ENCODE peak calls at places on chromosome 1, in five cellular contexts. One of them, this sample, is unnamed.
A peak's percentile ranks its signal among the peaks of the same experiment; 100 is the strongest.

GRCh38 chr1:66585002-66585401 is 51.0 kb downstream of the SGIP1 start:
- DNase-seq in LHCN-M2: no peak
- DNase-seq in type B pancreatic cell: no peak
- DNase-seq in stimulated activated CD4-positive, alpha-beta T cell treated with anti-CD3 and anti-CD28 coated beads, Interleukin-4, amount 100 ng/mL, for 48 hours: no peak
- DNase-seq in HAP-1: no peak
- DNase-seq in this sample: no peak

GRCh38 chr1:64516803-64517568 is 47.1 kb downstream of the CACHD1 start:
- DNase-seq in type B pancreatic cell: no peak
- DNase-seq in LHCN-M2: no peak
- DNase-seq in stimulated activated CD4-positive, alpha-beta T cell treated with anti-CD3 and anti-CD28 coated beads, Interleukin-4, amount 100 ng/mL, for 48 hours: no peak
- DNase-seq in HAP-1: no peak
- DNase-seq in this sample: no peak

GRCh38 chr1:145706282-145706681 is 886 bp downstream of the PDZK1 start:
- DNase-seq in LHCN-M2: peak; percentile 19
- DNase-seq in HAP-1: no peak
- DNase-seq in stimulated activated CD4-positive, alpha-beta T cell treated with anti-CD3 and anti-CD28 coated beads, Interleukin-4, amount 100 ng/mL, for 48 hours: no peak
- DNase-seq in type B pancreatic cell: no peak
- DNase-seq in this sample: no peak

GRCh38 chr1:39754026-39754569 is 15.4 kb downstream of the PPIE start:
- DNase-seq in HAP-1: no peak
- DNase-seq in LHCN-M2: peak; percentile 18
- DNase-seq in type B pancreatic cell: no peak
- DNase-seq in stimulated activated CD4-positive, alpha-beta T cell treated with anti-CD3 and anti-CD28 coated beads, Interleukin-4, amount 100 ng/mL, for 48 hours: no peak
- DNase-seq in this sample: no peak

GRCh38 chr1:22712502-22713271 is 2.0 kb downstream of the EPHB2 start:
- DNase-seq in HAP-1: no peak
- DNase-seq in stimulated activated CD4-positive, alpha-beta T cell treated with anti-CD3 and anti-CD28 coated beads, Interleukin-4, amount 100 ng/mL, for 48 hours: no peak
- DNase-seq in type B pancreatic cell: no peak
- DNase-seq in LHCN-M2: no peak
- DNase-seq in this sample: no peak

GRCh38 chr1:33078030-33078591 is 2.8 kb upstream of the AZIN2 start:
- DNase-seq in HAP-1: no peak
- DNase-seq in LHCN-M2: no peak
- DNase-seq in type B pancreatic cell: no peak
- DNase-seq in stimulated activated CD4-positive, alpha-beta T cell treated with anti-CD3 and anti-CD28 coated beads, Interleukin-4, amount 100 ng/mL, for 48 hours: no peak
- DNase-seq in this sample: no peak

GRCh38 chr1:204202481-204202880 is 6.2 kb upstream of the KISS1 start:
- DNase-seq in type B pancreatic cell: no peak
- DNase-seq in HAP-1: no peak
- DNase-seq in stimulated activated CD4-positive, alpha-beta T cell treated with anti-CD3 and anti-CD28 coated beads, Interleukin-4, amount 100 ng/mL, for 48 hours: no peak
- DNase-seq in LHCN-M2: no peak
- DNase-seq in this sample: no peak

GRCh38 chr1:184150776-184151531 is 99.4 kb downstream of the TSEN15 start:
- DNase-seq in HAP-1: no peak
- DNase-seq in stimulated activated CD4-positive, alpha-beta T cell treated with anti-CD3 and anti-CD28 coated beads, Interleukin-4, amount 100 ng/mL, for 48 hours: no peak
- DNase-seq in LHCN-M2: no peak
- DNase-seq in type B pancreatic cell: no peak
- DNase-seq in this sample: no peak

GRCh38 chr1:175725684-175726083 is 17.7 kb downstream of the TNR start:
- DNase-seq in stimulated activated CD4-positive, alpha-beta T cell treated with anti-CD3 and anti-CD28 coated beads, Interleukin-4, amount 100 ng/mL, for 48 hours: no peak
- DNase-seq in type B pancreatic cell: no peak
- DNase-seq in LHCN-M2: no peak
- DNase-seq in HAP-1: peak; percentile 61
- DNase-seq in this sample: no peak

GRCh38 chr1:95994643-95995042 is 726.9 kb upstream of the PTBP2 start:
- DNase-seq in stimulated activated CD4-positive, alpha-beta T cell treated with anti-CD3 and anti-CD28 coated beads, Interleukin-4, amount 100 ng/mL, for 48 hours: no peak
- DNase-seq in LHCN-M2: no peak
- DNase-seq in type B pancreatic cell: no peak
- DNase-seq in HAP-1: no peak
- DNase-seq in this sample: no peak

GRCh38 chr1:203465943-203466342 is 9.7 kb upstream of the PRELP start:
- DNase-seq in HAP-1: peak; percentile 62
- DNase-seq in LHCN-M2: no peak
- DNase-seq in stimulated activated CD4-positive, alpha-beta T cell treated with anti-CD3 and anti-CD28 coated beads, Interleukin-4, amount 100 ng/mL, for 48 hours: no peak
- DNase-seq in type B pancreatic cell: no peak
- DNase-seq in this sample: no peak

GRCh38 chr1:86419277-86419903 is 4.6 kb upstream of the CLCA2 start:
- DNase-seq in stimulated activated CD4-positive, alpha-beta T cell treated with anti-CD3 and anti-CD28 coated beads, Interleukin-4, amount 100 ng/mL, for 48 hours: no peak
- DNase-seq in HAP-1: peak; percentile 53
- DNase-seq in LHCN-M2: peak; percentile 28
- DNase-seq in type B pancreatic cell: no peak
- DNase-seq in this sample: no peak

GRCh38 chr1:241603626-241604337 is 36.4 kb downstream of the CHML start:
- DNase-seq in HAP-1: no peak
- DNase-seq in stimulated activated CD4-positive, alpha-beta T cell treated with anti-CD3 and anti-CD28 coated beads, Interleukin-4, amount 100 ng/mL, for 48 hours: no peak
- DNase-seq in LHCN-M2: peak; percentile 88
- DNase-seq in type B pancreatic cell: no peak
- DNase-seq in this sample: no peak

GRCh38 chr1:107530543-107530942 is 389.7 kb downstream of the NTNG1 start:
- DNase-seq in stimulated activated CD4-positive, alpha-beta T cell treated with anti-CD3 and anti-CD28 coated beads, Interleukin-4, amount 100 ng/mL, for 48 hours: no peak
- DNase-seq in LHCN-M2: no peak
- DNase-seq in HAP-1: no peak
- DNase-seq in type B pancreatic cell: no peak
- DNase-seq in this sample: no peak

GRCh38 chr1:148334339-148335130 is 148.6 kb downstream of the PPIAL4G start:
- DNase-seq in LHCN-M2: peak; percentile 94
- DNase-seq in stimulated activated CD4-positive, alpha-beta T cell treated with anti-CD3 and anti-CD28 coated beads, Interleukin-4, amount 100 ng/mL, for 48 hours: peak; percentile 70
- DNase-seq in type B pancreatic cell: no peak
- DNase-seq in HAP-1: peak; percentile 91
- DNase-seq in this sample: peak; percentile 87

GRCh38 chr1:227961651-227962050 is 13.9 kb upstream of the WNT9A start:
- DNase-seq in LHCN-M2: no peak
- DNase-seq in type B pancreatic cell: peak; percentile 56
- DNase-seq in HAP-1: no peak
- DNase-seq in stimulated activated CD4-positive, alpha-beta T cell treated with anti-CD3 and anti-CD28 coated beads, Interleukin-4, amount 100 ng/mL, for 48 hours: no peak
- DNase-seq in this sample: no peak

GRCh38 chr1:31523769-31524168 is 52.5 kb upstream of the TINAGL1 start:
- DNase-seq in LHCN-M2: no peak
- DNase-seq in HAP-1: no peak
- DNase-seq in stimulated activated CD4-positive, alpha-beta T cell treated with anti-CD3 and anti-CD28 coated beads, Interleukin-4, amount 100 ng/mL, for 48 hours: no peak
- DNase-seq in type B pancreatic cell: no peak
- DNase-seq in this sample: peak; percentile 48